ENCODE peak calls at places on chromosomes 3 and 15, in ten cellular contexts. G, E, Q, O, A, C, I, N, D and U are unnamed samples. For H3K27me3, the result is how much of the 10 kb centered on the place peaks cover.

GRCh38 chr3:119630562-119631329 is 29.6 kb downstream of the POPDC2 start:
- DNase-seq in C (no peak), I (peak), N (no peak), D (no peak), G (no peak), O (no peak), A (no peak), Q (no peak), E (no peak), U (no peak)

GRCh38 chr15:100728371-100729201 is 126.2 kb downstream of the ASB7 start:
- DNase-seq in G (no peak), N (no peak), C (no peak), D (no peak), Q (no peak), A (no peak), O (no peak), E (no peak), I (no peak), U (no peak)

GRCh38 chr15:32828507-32829186 is 110.8 kb downstream of the GREM1 start:
- DNase-seq in C (no peak), I (no peak), Q (no peak), E (no peak), O (no peak), D (no peak), G (no peak), A (no peak), N (no peak), U (no peak)

GRCh38 chr15:75723847-75724660 is 11.4 kb upstream of the CSPG4 start:
- DNase-seq in E (peak), O (peak), N (no peak), Q (peak), A (peak), I (peak), G (peak), D (no peak), C (peak), U (peak)

GRCh38 chr15:91200101-91200754 is 100.2 kb downstream of the SV2B start:
- DNase-seq in E (no peak), D (no peak), G (no peak), N (no peak), I (no peak), C (no peak), A (no peak), Q (no peak), O (no peak), U (no peak)

GRCh38 chr3:43307649-43308048 is 21.3 kb downstream of the SNRK start:
- DNase-seq in D (no peak), G (no peak), C (no peak), A (no peak), Q (no peak), N (no peak), E (no peak), I (no peak), O (no peak), U (no peak)

GRCh38 chr3:8482960-8483665 is 18.5 kb upstream of the LMCD1 start:
- DNase-seq in C (peak), A (peak), E (peak), I (peak), G (peak), D (no peak), O (peak), Q (peak), N (no peak), U (peak)

GRCh38 chr15:42084465-42085235 is 9.7 kb downstream of the PLA2G4D start:
- DNase-seq in G (peak), A (peak), D (no peak), C (peak), N (peak), E (no peak), Q (peak), I (peak), O (peak), U (peak)

GRCh38 chr15:58724471-58724870 is 25.0 kb downstream of the ADAM10 start:
- DNase-seq in C (no peak), D (no peak), I (no peak), G (no peak), O (no peak), A (no peak), N (no peak), E (no peak), Q (no peak), U (no peak)

GRCh38 chr15:34514251-34514760 is 69.1 kb downstream of the GOLGA8B start:
- DNase-seq in I (peak), A (no peak), Q (no peak), N (no peak), C (peak), D (no peak), E (no peak), G (no peak), O (no peak), U (no peak)

GRCh38 chr15:68421798-68422402 is 10.1 kb downstream of the ITGA11 start:
- DNase-seq in O (no peak), C (no peak), Q (no peak), D (no peak), E (no peak), N (no peak), A (peak), I (peak), G (peak), U (peak)

GRCh38 chr3:25657293-25657692 is 7.4 kb downstream of the TOP2B start:
- DNase-seq in D (no peak), C (no peak), Q (no peak), O (no peak), E (no peak), G (no peak), N (no peak), A (no peak), I (no peak), U (no peak)

DNA sequence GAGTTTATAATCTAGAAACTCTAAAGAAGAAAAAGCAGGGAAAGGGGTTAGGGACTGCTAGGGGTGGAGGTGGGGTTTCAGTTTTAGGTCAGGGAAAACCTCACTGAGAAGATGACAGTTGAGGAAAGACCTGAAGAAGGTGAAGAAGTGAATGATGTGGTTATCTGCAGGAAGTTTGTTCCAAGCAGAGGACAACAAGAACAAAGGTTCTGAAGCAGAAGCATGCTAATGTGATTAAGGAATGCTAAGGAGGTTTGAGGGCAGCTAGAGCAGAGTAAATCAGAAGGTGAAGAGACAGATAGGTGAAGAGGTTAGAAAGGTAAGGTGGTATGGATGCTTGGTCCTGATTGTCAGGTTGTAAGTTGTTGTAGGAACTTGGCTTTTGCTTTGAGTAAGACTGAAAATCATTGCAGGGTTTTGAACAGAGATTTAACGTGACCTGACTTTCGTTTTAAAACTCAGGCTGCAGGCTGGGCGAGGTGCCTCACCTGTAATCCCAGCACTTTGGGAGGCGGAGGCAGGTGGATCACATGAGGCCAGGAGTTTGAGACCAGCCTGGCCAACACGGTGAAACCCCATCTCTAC is 8.6 kb downstream of the OXSR1 start:
- DNase-seq in I (no peak), E (no peak), O (no peak), A (no peak), Q (no peak), G (no peak), C (no peak), D (no peak), N (no peak), U (no peak)
- H3K27me3 ChIP-seq in I (under half), E (under half), O (under half), A (under half), Q (under half), G (under half), C (under half), D (under half), N (under half), U (under half)

DNA sequence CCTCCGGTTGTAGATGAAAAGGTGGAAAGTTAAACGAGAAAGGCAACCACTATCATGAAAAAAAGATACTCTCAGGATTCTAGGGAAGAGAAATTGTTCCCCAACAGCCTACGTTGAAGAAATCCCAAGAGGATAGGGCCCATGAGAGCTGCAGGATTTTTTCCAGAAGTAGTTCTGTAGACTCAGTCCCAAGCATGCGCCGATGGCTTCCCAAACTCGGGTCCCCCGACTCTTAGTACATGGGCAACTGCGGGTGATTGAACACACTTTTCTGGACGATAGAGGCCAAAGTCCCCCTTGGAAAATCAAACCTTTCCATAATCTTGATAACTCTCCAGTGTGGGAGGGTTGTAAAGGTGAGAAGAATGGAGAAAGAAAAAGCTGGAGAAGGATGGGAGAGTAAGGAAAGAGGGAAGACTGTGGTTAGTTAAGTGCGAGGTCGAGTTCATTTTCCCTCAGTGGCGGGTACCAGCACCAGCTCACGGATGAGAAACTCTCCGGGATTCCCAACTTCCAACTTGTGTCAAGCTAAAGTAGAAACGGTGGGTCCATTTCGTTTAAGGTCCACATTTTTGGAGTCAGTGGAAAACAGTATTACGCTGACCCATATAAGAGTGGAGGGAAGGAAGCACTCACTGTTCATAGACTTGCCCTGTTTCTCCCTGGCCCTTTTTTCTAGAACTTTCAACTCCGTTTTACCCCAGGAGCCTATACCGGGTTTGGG is 14.6 kb downstream of the ZIC1 start:
- DNase-seq in O (no peak), G (no peak), D (no peak), E (no peak), I (no peak), A (no peak), N (no peak), Q (no peak), C (no peak), U (no peak)
- H3K27me3 ChIP-seq in O (half or more), G (under half), D (under half), E (under half), I (under half), A (half or more), N (under half), Q (half or more), C (half or more), U (under half)

DNA sequence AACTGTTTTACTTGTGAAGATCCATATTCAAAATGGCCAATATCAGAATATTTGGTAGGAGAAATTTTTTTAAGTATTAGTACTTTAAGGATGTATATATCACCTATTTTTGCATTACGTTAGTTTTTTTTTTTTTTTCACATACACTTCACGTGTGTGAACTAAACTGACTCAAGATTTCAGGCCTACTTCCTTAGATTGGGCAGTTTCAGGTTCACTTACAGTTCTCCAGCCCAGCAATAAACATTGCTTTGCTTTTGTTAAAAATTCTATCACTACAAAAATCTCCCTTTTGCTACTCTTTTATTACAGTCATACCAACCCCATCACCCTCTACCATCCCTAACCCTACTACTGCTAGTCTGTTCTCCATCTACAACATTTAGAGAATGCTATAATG is 183.6 kb downstream of the KCNH8 start:
- DNase-seq in E (no peak), D (no peak), C (no peak), O (no peak), I (no peak), G (no peak), N (no peak), Q (no peak), A (no peak), U (no peak)
- H3K27me3 ChIP-seq in E (under half), D (under half), C (under half), O (under half), I (under half), G (under half), N (under half), Q (under half), A (under half), U (under half)

DNA sequence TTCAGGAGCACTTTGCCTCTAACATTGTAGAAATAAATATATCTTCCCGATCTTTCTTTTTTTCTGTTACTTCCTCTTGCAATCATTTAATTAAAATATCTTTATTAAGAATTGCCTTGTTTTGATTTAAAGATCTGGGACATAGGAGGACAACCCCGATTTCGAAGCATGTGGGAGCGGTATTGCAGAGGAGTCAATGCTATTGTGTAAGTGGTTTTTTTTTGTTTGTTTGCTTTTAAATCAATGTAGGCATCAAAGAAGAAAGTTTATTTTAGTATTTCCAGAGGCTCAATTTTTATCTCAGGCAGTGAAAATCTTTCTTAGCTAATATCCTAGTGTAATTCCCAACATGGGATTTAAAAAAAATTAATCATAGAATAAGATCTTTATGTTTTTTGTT is 15.5 kb upstream of the EDEM1 start:
- DNase-seq in N (no peak), O (no peak), C (no peak), E (no peak), D (no peak), G (no peak), I (no peak), Q (no peak), A (no peak), U (no peak)
- H3K27me3 ChIP-seq in N (under half), O (under half), C (under half), E (under half), D (under half), G (under half), I (under half), Q (under half), A (under half), U (under half)

GRCh38 chr3:124033360-124034015 is 41.6 kb upstream of the ROPN1 start:
- DNase-seq in N (no peak), A (no peak), D (no peak), G (peak), I (peak), C (no peak), Q (no peak), O (peak), E (no peak), U (no peak)
- H3K27me3 ChIP-seq in N (under half), A (under half), D (under half), G (under half), I (under half), C (under half), Q (under half), O (under half), E (under half), U (under half)

GRCh38 chr15:69652906-69653305 is 200.3 kb downstream of the RPLP1 start:
- DNase-seq in C (no peak), A (no peak), O (no peak), D (no peak), G (no peak), E (no peak), Q (no peak), N (no peak), I (no peak), U (no peak)
- H3K27me3 ChIP-seq in C (under half), A (under half), O (under half), D (under half), G (under half), E (under half), Q (under half), N (under half), I (under half), U (under half)

DNA sequence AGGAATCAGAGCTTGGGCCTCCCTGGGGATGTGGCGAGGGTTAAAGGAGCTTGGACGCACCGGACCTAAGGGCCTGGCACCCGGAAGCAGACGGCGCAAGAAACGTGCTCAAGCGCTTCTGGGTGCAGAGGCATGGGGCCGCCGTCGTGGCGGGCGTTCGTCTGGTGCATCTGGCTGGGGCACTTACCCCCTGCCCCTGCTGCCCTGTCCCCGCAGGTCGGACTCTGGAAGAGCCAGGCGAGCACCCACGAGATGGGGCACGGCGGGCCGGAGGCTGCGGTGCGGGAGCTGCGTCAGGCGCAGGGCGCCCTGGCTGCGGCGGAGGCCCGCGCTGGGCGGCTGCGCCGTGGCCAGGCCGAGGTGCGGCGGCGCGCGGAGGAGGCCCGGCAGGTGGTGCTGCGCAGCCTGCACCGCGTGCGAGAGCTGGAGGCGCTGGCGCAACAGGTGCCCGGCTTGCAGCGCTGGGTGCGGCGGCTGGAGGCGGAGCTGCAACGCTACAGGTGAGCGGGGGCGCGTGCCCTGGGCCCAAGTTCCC is 2.5 kb downstream of the EFCC1 start:
- DNase-seq in D (no peak), A (no peak), N (peak), G (peak), Q (peak), O (peak), C (no peak), I (no peak), E (no peak), U (no peak)
- H3K27me3 ChIP-seq in D (under half), A (under half), N (under half), G (under half), Q (under half), O (under half), C (under half), I (under half), E (under half), U (under half)

GRCh38 chr3:122916084-122916483 is 111.5 kb downstream of the SEMA5B start:
- DNase-seq in A (no peak), O (no peak), N (no peak), C (no peak), Q (no peak), D (peak), I (no peak), E (no peak), G (no peak), U (no peak)

GRCh38 chr3:122919291-122919610 is 108.3 kb downstream of the SEMA5B start:
- DNase-seq in O (no peak), Q (no peak), N (no peak), I (no peak), G (no peak), A (no peak), C (no peak), E (no peak), D (no peak), U (no peak)

GRCh38 chr3:122916580-122916979 is 111.0 kb downstream of the SEMA5B start:
- DNase-seq in D (no peak), I (no peak), G (no peak), O (no peak), C (no peak), A (no peak), E (no peak), N (no peak), Q (no peak), U (no peak)

GRCh38 chr3:122920986-122921385 is 106.6 kb downstream of the SEMA5B start:
- DNase-seq in G (peak), I (no peak), E (no peak), Q (no peak), D (no peak), O (no peak), N (no peak), A (no peak), C (no peak), U (no peak)

GRCh38 chr3:122918576-122919290 is 108.8 kb downstream of the SEMA5B start:
- DNase-seq in G (no peak), D (peak), O (no peak), Q (no peak), A (no peak), C (no peak), I (no peak), N (no peak), E (no peak), U (no peak)
- H3K27me3 ChIP-seq in G (under half), D (under half), O (under half), Q (under half), A (under half), C (under half), I (under half), N (under half), E (under half), U (under half)

GRCh38 chr3:147380996-147381376 is 25.4 kb downstream of the ZIC4 start:
- DNase-seq in C (no peak), I (no peak), G (no peak), D (no peak), O (no peak), Q (no peak), E (no peak), A (no peak), N (no peak), U (no peak)
- H3K27me3 ChIP-seq in C (half or more), I (under half), G (under half), D (under half), O (half or more), Q (half or more), E (under half), A (half or more), N (half or more), U (under half)